ENCODE peak calls at places on chromosomes 1 and 21, in nine cellular contexts. One of them, this sample, is unnamed.

GRCh38 chr1:205670611-205671430 is 9.5 kb downstream of the SLC45A3 start:
- DNase-seq in astrocyte of the cerebellum: no peak
- DNase-seq in HFFc6: no peak
- DNase-seq in SK-N-SH: peak; percentile 20
- DNase-seq in CD4-positive, alpha-beta T cell: no peak
- DNase-seq in Calu3: no peak
- DNase-seq in A549: no peak
- DNase-seq in mesothelial cell of epicardium: no peak
- DNase-seq in breast epithelium: no peak
- DNase-seq in this sample: peak; percentile 31

GRCh38 chr1:7646981-7647901 is 123.9 kb upstream of the VAMP3 start:
- DNase-seq in CD4-positive, alpha-beta T cell: peak; percentile 65
- DNase-seq in breast epithelium: peak; percentile 77
- DNase-seq in A549: peak; percentile 88
- DNase-seq in Calu3: peak; percentile 78
- DNase-seq in SK-N-SH: peak; percentile 94
- DNase-seq in HFFc6: peak; percentile 42
- DNase-seq in astrocyte of the cerebellum: no peak
- DNase-seq in mesothelial cell of epicardium: peak; percentile 75
- DNase-seq in this sample: peak; percentile 89

GRCh38 chr1:6414443-6414844 is 5.3 kb downstream of the HES2 start:
- DNase-seq in mesothelial cell of epicardium: no peak
- DNase-seq in CD4-positive, alpha-beta T cell: no peak
- DNase-seq in Calu3: peak; percentile 59
- DNase-seq in A549: peak; percentile 53
- DNase-seq in astrocyte of the cerebellum: no peak
- DNase-seq in SK-N-SH: peak; percentile 87
- DNase-seq in breast epithelium: no peak
- DNase-seq in HFFc6: peak; percentile 46
- DNase-seq in this sample: peak; percentile 76

GRCh38 chr21:35045539-35046222 is 3.4 kb downstream of the RUNX1 start:
- DNase-seq in Calu3: no peak
- DNase-seq in CD4-positive, alpha-beta T cell: peak; percentile 39
- DNase-seq in HFFc6: no peak
- DNase-seq in SK-N-SH: no peak
- DNase-seq in astrocyte of the cerebellum: no peak
- DNase-seq in mesothelial cell of epicardium: no peak
- DNase-seq in breast epithelium: no peak
- DNase-seq in A549: no peak
- DNase-seq in this sample: no peak

GRCh38 chr1:240021709-240022108 is 70.0 kb upstream of the FMN2 start:
- DNase-seq in Calu3: no peak
- DNase-seq in astrocyte of the cerebellum: no peak
- DNase-seq in breast epithelium: no peak
- DNase-seq in A549: no peak
- DNase-seq in SK-N-SH: no peak
- DNase-seq in mesothelial cell of epicardium: no peak
- DNase-seq in HFFc6: no peak
- DNase-seq in CD4-positive, alpha-beta T cell: no peak
- DNase-seq in this sample: no peak

GRCh38 chr1:183778006-183778405 is 26.9 kb upstream of the RGL1 start:
- DNase-seq in HFFc6: no peak
- DNase-seq in breast epithelium: no peak
- DNase-seq in A549: no peak
- DNase-seq in mesothelial cell of epicardium: no peak
- DNase-seq in Calu3: no peak
- DNase-seq in SK-N-SH: no peak
- DNase-seq in CD4-positive, alpha-beta T cell: no peak
- DNase-seq in astrocyte of the cerebellum: peak; percentile 18
- DNase-seq in this sample: no peak

GRCh38 chr1:109534307-109534858 is 5.3 kb upstream of the GPR61 start:
- DNase-seq in astrocyte of the cerebellum: no peak
- DNase-seq in breast epithelium: no peak
- DNase-seq in Calu3: no peak
- DNase-seq in A549: no peak
- DNase-seq in mesothelial cell of epicardium: no peak
- DNase-seq in SK-N-SH: no peak
- DNase-seq in HFFc6: no peak
- DNase-seq in CD4-positive, alpha-beta T cell: no peak
- DNase-seq in this sample: no peak

GRCh38 chr21:36858320-36858957 is 108.0 kb downstream of the HLCS start:
- DNase-seq in mesothelial cell of epicardium: no peak
- DNase-seq in Calu3: no peak
- DNase-seq in astrocyte of the cerebellum: no peak
- DNase-seq in A549: peak; percentile 17
- DNase-seq in SK-N-SH: no peak
- DNase-seq in breast epithelium: no peak
- DNase-seq in CD4-positive, alpha-beta T cell: no peak
- DNase-seq in HFFc6: peak; percentile 23
- DNase-seq in this sample: no peak

GRCh38 chr1:160904783-160905616 is 20.0 kb upstream of the ITLN1 start:
- DNase-seq in HFFc6: no peak
- DNase-seq in breast epithelium: no peak
- DNase-seq in SK-N-SH: no peak
- DNase-seq in mesothelial cell of epicardium: no peak
- DNase-seq in astrocyte of the cerebellum: no peak
- DNase-seq in CD4-positive, alpha-beta T cell: no peak
- DNase-seq in Calu3: no peak
- DNase-seq in A549: no peak
- DNase-seq in this sample: no peak

GRCh38 chr1:87805661-87806376 is 477.1 kb downstream of the LMO4 start:
- DNase-seq in breast epithelium: no peak
- DNase-seq in SK-N-SH: no peak
- DNase-seq in HFFc6: peak; percentile 70
- DNase-seq in mesothelial cell of epicardium: peak; percentile 33
- DNase-seq in astrocyte of the cerebellum: peak; percentile 44
- DNase-seq in Calu3: peak; percentile 66
- DNase-seq in CD4-positive, alpha-beta T cell: no peak
- DNase-seq in A549: peak; percentile 13
- DNase-seq in this sample: no peak

GRCh38 chr1:55916480-55916879 is 662.9 kb downstream of the PLPP3 start:
- DNase-seq in HFFc6: peak; percentile 54
- DNase-seq in breast epithelium: no peak
- DNase-seq in Calu3: no peak
- DNase-seq in SK-N-SH: peak; percentile 39
- DNase-seq in astrocyte of the cerebellum: no peak
- DNase-seq in mesothelial cell of epicardium: no peak
- DNase-seq in CD4-positive, alpha-beta T cell: no peak
- DNase-seq in A549: no peak
- DNase-seq in this sample: no peak

GRCh38 chr1:184647471-184647870 is 107.2 kb downstream of the EDEM3 start:
- DNase-seq in CD4-positive, alpha-beta T cell: no peak
- DNase-seq in breast epithelium: no peak
- DNase-seq in Calu3: no peak
- DNase-seq in HFFc6: no peak
- DNase-seq in mesothelial cell of epicardium: no peak
- DNase-seq in SK-N-SH: no peak
- DNase-seq in A549: no peak
- DNase-seq in astrocyte of the cerebellum: no peak
- DNase-seq in this sample: no peak

GRCh38 chr1:109369167-109369746 is 28.5 kb downstream of the SORT1 start:
- DNase-seq in Calu3: no peak
- DNase-seq in mesothelial cell of epicardium: no peak
- DNase-seq in SK-N-SH: no peak
- DNase-seq in A549: no peak
- DNase-seq in astrocyte of the cerebellum: no peak
- DNase-seq in breast epithelium: no peak
- DNase-seq in HFFc6: peak; percentile 27
- DNase-seq in CD4-positive, alpha-beta T cell: no peak
- DNase-seq in this sample: no peak

GRCh38 chr1:39671793-39672550 is at the start of gene NT5C1A:
- DNase-seq in SK-N-SH: peak; percentile 89
- DNase-seq in CD4-positive, alpha-beta T cell: no peak
- DNase-seq in mesothelial cell of epicardium: no peak
- DNase-seq in Calu3: peak; percentile 19
- DNase-seq in HFFc6: no peak
- DNase-seq in breast epithelium: no peak
- DNase-seq in astrocyte of the cerebellum: no peak
- DNase-seq in A549: peak; percentile 10
- DNase-seq in this sample: peak; percentile 66

GRCh38 chr1:12206238-12206637 is 23.6 kb upstream of the VPS13D start:
- DNase-seq in breast epithelium: no peak
- DNase-seq in HFFc6: no peak
- DNase-seq in SK-N-SH: no peak
- DNase-seq in mesothelial cell of epicardium: no peak
- DNase-seq in Calu3: no peak
- DNase-seq in CD4-positive, alpha-beta T cell: no peak
- DNase-seq in astrocyte of the cerebellum: no peak
- DNase-seq in A549: no peak
- DNase-seq in this sample: no peak
- TF ChIP-seq CTCF in breast epithelium: no peak
- TF ChIP-seq CTCF in HFFc6: no peak
- TF ChIP-seq CTCF in SK-N-SH: no peak
- TF ChIP-seq CTCF in mesothelial cell of epicardium: no peak
- TF ChIP-seq CTCF in Calu3: no peak
- TF ChIP-seq CTCF in CD4-positive, alpha-beta T cell: no peak
- TF ChIP-seq CTCF in astrocyte of the cerebellum: no peak
- TF ChIP-seq CTCF in A549: no peak
- TF ChIP-seq CTCF in this sample: no peak

GRCh38 chr1:70397013-70397412 is 14.1 kb upstream of the CTH start:
- DNase-seq in HFFc6: no peak
- DNase-seq in mesothelial cell of epicardium: no peak
- DNase-seq in A549: no peak
- DNase-seq in Calu3: no peak
- DNase-seq in CD4-positive, alpha-beta T cell: no peak
- DNase-seq in astrocyte of the cerebellum: no peak
- DNase-seq in breast epithelium: no peak
- DNase-seq in SK-N-SH: no peak
- DNase-seq in this sample: no peak

GRCh38 chr1:70403759-70404158 is 7.3 kb upstream of the CTH start:
- DNase-seq in A549: no peak
- DNase-seq in breast epithelium: no peak
- DNase-seq in astrocyte of the cerebellum: no peak
- DNase-seq in HFFc6: no peak
- DNase-seq in Calu3: no peak
- DNase-seq in mesothelial cell of epicardium: no peak
- DNase-seq in SK-N-SH: no peak
- DNase-seq in CD4-positive, alpha-beta T cell: no peak
- DNase-seq in this sample: no peak

GRCh38 chr1:70405780-70406416 is 5.2 kb upstream of the CTH start:
- DNase-seq in A549: no peak
- DNase-seq in mesothelial cell of epicardium: no peak
- DNase-seq in Calu3: no peak
- DNase-seq in astrocyte of the cerebellum: no peak
- DNase-seq in HFFc6: no peak
- DNase-seq in SK-N-SH: no peak
- DNase-seq in breast epithelium: no peak
- DNase-seq in CD4-positive, alpha-beta T cell: no peak
- DNase-seq in this sample: no peak

GRCh38 chr1:70396607-70397006 is 14.5 kb upstream of the CTH start:
- DNase-seq in astrocyte of the cerebellum: no peak
- DNase-seq in mesothelial cell of epicardium: no peak
- DNase-seq in Calu3: no peak
- DNase-seq in CD4-positive, alpha-beta T cell: no peak
- DNase-seq in SK-N-SH: no peak
- DNase-seq in A549: no peak
- DNase-seq in breast epithelium: no peak
- DNase-seq in HFFc6: no peak
- DNase-seq in this sample: no peak

GRCh38 chr1:70401974-70402373 is 9.1 kb upstream of the CTH start:
- DNase-seq in astrocyte of the cerebellum: no peak
- DNase-seq in HFFc6: no peak
- DNase-seq in A549: no peak
- DNase-seq in breast epithelium: no peak
- DNase-seq in Calu3: no peak
- DNase-seq in CD4-positive, alpha-beta T cell: no peak
- DNase-seq in mesothelial cell of epicardium: no peak
- DNase-seq in SK-N-SH: no peak
- DNase-seq in this sample: no peak
- TF ChIP-seq CTCF in astrocyte of the cerebellum: no peak
- TF ChIP-seq CTCF in HFFc6: no peak
- TF ChIP-seq CTCF in A549: no peak
- TF ChIP-seq CTCF in breast epithelium: no peak
- TF ChIP-seq CTCF in Calu3: no peak
- TF ChIP-seq CTCF in CD4-positive, alpha-beta T cell: no peak
- TF ChIP-seq CTCF in mesothelial cell of epicardium: no peak
- TF ChIP-seq CTCF in SK-N-SH: no peak
- TF ChIP-seq CTCF in this sample: no peak

DNA sequence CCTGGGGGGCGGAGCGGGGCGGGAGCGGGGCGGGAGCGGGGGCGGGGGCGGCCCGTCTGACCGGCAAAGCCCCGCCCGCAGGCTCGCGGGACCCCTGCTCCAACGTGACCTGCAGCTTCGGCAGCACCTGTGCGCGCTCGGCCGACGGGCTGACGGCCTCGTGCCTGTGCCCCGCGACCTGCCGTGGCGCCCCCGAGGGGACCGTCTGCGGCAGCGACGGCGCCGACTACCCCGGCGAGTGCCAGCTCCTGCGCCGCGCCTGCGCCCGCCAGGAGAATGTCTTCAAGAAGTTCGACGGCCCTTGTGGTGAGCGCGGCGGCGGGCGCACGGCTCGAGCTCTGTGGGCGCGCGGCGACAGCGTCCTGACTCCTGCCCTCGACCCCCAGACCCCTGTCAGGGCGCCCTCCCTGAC is 21.2 kb downstream of the AGRN start:
- DNase-seq in breast epithelium: no peak
- DNase-seq in astrocyte of the cerebellum: no peak
- DNase-seq in SK-N-SH: no peak
- DNase-seq in mesothelial cell of epicardium: no peak
- DNase-seq in Calu3: no peak
- DNase-seq in A549: no peak
- DNase-seq in CD4-positive, alpha-beta T cell: no peak
- DNase-seq in HFFc6: no peak
- DNase-seq in this sample: no peak
- TF ChIP-seq CTCF in breast epithelium: no peak
- TF ChIP-seq CTCF in astrocyte of the cerebellum: no peak
- TF ChIP-seq CTCF in SK-N-SH: no peak
- TF ChIP-seq CTCF in mesothelial cell of epicardium: no peak
- TF ChIP-seq CTCF in Calu3: no peak
- TF ChIP-seq CTCF in A549: no peak
- TF ChIP-seq CTCF in CD4-positive, alpha-beta T cell: no peak
- TF ChIP-seq CTCF in HFFc6: no peak
- TF ChIP-seq CTCF in this sample: no peak

GRCh38 chr1:107047602-107048001 is 8.9 kb upstream of the PRMT6 start:
- DNase-seq in astrocyte of the cerebellum: no peak
- DNase-seq in Calu3: no peak
- DNase-seq in breast epithelium: no peak
- DNase-seq in mesothelial cell of epicardium: no peak
- DNase-seq in SK-N-SH: no peak
- DNase-seq in CD4-positive, alpha-beta T cell: no peak
- DNase-seq in A549: no peak
- DNase-seq in HFFc6: no peak
- DNase-seq in this sample: no peak
- TF ChIP-seq CTCF in astrocyte of the cerebellum: no peak
- TF ChIP-seq CTCF in Calu3: no peak
- TF ChIP-seq CTCF in breast epithelium: no peak
- TF ChIP-seq CTCF in mesothelial cell of epicardium: no peak
- TF ChIP-seq CTCF in SK-N-SH: no peak
- TF ChIP-seq CTCF in CD4-positive, alpha-beta T cell: no peak
- TF ChIP-seq CTCF in A549: no peak
- TF ChIP-seq CTCF in HFFc6: peak; percentile 35
- TF ChIP-seq CTCF in this sample: no peak

This sample was measured in GM10248.